ENCODE peak calls at places on chromosomes 2 and 18, in five cellular contexts. R is GM18507, N is A549, L is T-helper 1 cell, M is tibial artery. Y is an unnamed sample.

GRCh38 chr2:146317959-146318358 is 1526.9 kb upstream of the ACVR2A start:
- DNase-seq in L (no peak), R (no peak), M (no peak), N (no peak), Y (no peak)

GRCh38 chr2:46984642-46985476 is 69.3 kb upstream of the MCFD2 start:
- DNase-seq in L (no peak), R (peak; percentile 46), M (peak; percentile 95), N (peak; percentile 90), Y (peak; percentile 59)

GRCh38 chr2:85278361-85278760 is 49.4 kb downstream of the TGOLN2 start:
- DNase-seq in R (no peak), L (no peak), N (no peak), M (no peak), Y (no peak)

GRCh38 chr2:156537147-156537546 is 101.0 kb downstream of the GPD2 start:
- DNase-seq in R (no peak), M (no peak), L (no peak), N (no peak), Y (no peak)

GRCh38 chr2:109139002-109139401 is 10.0 kb downstream of the SH3RF3 start:
- DNase-seq in R (no peak), M (no peak), N (no peak), L (no peak), Y (no peak)

GRCh38 chr2:170354855-170355649 is 177.1 kb downstream of the MYO3B start:
- DNase-seq in N (no peak), M (no peak), R (no peak), L (no peak), Y (no peak)

GRCh38 chr2:190879474-190880373 is 897 bp upstream of the GLS start:
- DNase-seq in N (no peak), M (no peak), L (peak; percentile 32), R (no peak), Y (no peak)

GRCh38 chr18:12862467-12862866 is 21.6 kb downstream of the PTPN2 start:
- DNase-seq in L (no peak), N (no peak), M (no peak), R (no peak), Y (no peak)

GRCh38 chr2:42513252-42513918 is 19.6 kb upstream of the KCNG3 start:
- DNase-seq in L (no peak), R (no peak), N (peak; percentile 67), M (no peak), Y (no peak)

GRCh38 chr2:98601532-98602132 is 6.7 kb downstream of the COA5 start:
- DNase-seq in R (no peak), L (no peak), M (no peak), N (peak; percentile 52), Y (peak; percentile 23)

GRCh38 chr18:9876867-9877654 is 8.7 kb upstream of the TXNDC2 start:
- DNase-seq in M (peak; percentile 72), L (no peak), R (no peak), N (peak; percentile 35), Y (peak; percentile 16)

GRCh38 chr2:151439127-151439526 is 29.4 kb downstream of the RIF1 start:
- DNase-seq in N (no peak), R (no peak), M (no peak), L (no peak), Y (no peak)

GRCh38 chr18:61743775-61744531 is 148.9 kb downstream of the RNF152 start:
- DNase-seq in R (no peak), M (peak; percentile 81), L (no peak), N (no peak), Y (no peak)

GRCh38 chr2:105573910-105574655 is 170.6 kb upstream of the NCK2 start:
- DNase-seq in R (no peak), M (no peak), L (no peak), N (no peak), Y (no peak)

GRCh38 chr2:228655341-228655740 is 473.9 kb upstream of the SPHKAP start:
- DNase-seq in N (no peak), R (no peak), L (no peak), M (no peak), Y (no peak)

GRCh38 chr2:38634684-38635083 is 31.2 kb upstream of the GALM start:
- DNase-seq in M (no peak), N (no peak), L (no peak), R (peak; percentile 50), Y (no peak)

GRCh38 chr2:74393525-74393924 is 13.4 kb upstream of the DCTN1 start:
- DNase-seq in R (no peak), N (no peak), M (no peak), L (no peak), Y (no peak)

GRCh38 chr2:46198164-46198883 is 98.9 kb upstream of the EPAS1 start:
- DNase-seq in M (no peak), L (no peak), N (no peak), R (no peak), Y (no peak)

GRCh38 chr2:150126143-150126725 is 361.2 kb downstream of the RND3 start:
- DNase-seq in M (no peak), R (no peak), L (no peak), N (no peak), Y (no peak)

GRCh38 chr18:57784034-57784815 is 18.9 kb downstream of the ATP8B1 start:
- DNase-seq in R (no peak), N (no peak), M (no peak), L (no peak), Y (no peak)

GRCh38 chr2:67880291-67880761 is 182.5 kb downstream of the C1D start:
- DNase-seq in L (no peak), N (no peak), M (peak; percentile 71), R (no peak), Y (no peak)

GRCh38 chr2:232876071-232876977 is 6.3 kb downstream of the SNORC start:
- DNase-seq in M (peak; percentile 51), R (peak; percentile 38), N (peak; percentile 47), L (no peak), Y (no peak)

GRCh38 chr18:12046751-12047335 is 46.8 kb upstream of the ANKRD62 start:
- DNase-seq in L (no peak), R (no peak), M (no peak), N (no peak), Y (no peak)

GRCh38 chr18:53416985-53417384 is 807.5 kb downstream of the MBD2 start:
- DNase-seq in L (no peak), M (no peak), N (no peak), R (no peak), Y (no peak)

GRCh38 chr2:64978514-64979268 is 10.5 kb upstream of the SLC1A4 start:
- DNase-seq in N (no peak), R (no peak), L (no peak), M (no peak), Y (no peak)

GRCh38 chr18:79133724-79134123 is 64.5 kb downstream of the ATP9B start:
- DNase-seq in L (no peak), N (no peak), R (no peak), M (no peak), Y (no peak)

GRCh38 chr18:24930974-24931373 is 421.0 kb downstream of the ZNF521 start:
- DNase-seq in R (no peak), L (no peak), M (no peak), N (no peak), Y (no peak)

GRCh38 chr18:63470751-63471150 is 6.0 kb upstream of the SERPINB5 start:
- DNase-seq in L (no peak), N (no peak), M (no peak), R (no peak), Y (no peak)

GRCh38 chr2:216890138-216890537 is 30.3 kb upstream of the TNP1 start:
- DNase-seq in M (no peak), R (no peak), N (no peak), L (no peak), Y (no peak)

GRCh38 chr2:80579756-80580155 is 275.2 kb upstream of the LRRTM1 start:
- DNase-seq in M (no peak), L (no peak), R (no peak), N (no peak), Y (no peak)

GRCh38 chr2:105323117-105323516 is 6.4 kb downstream of the TGFBRAP1 start:
- DNase-seq in L (no peak), R (no peak), M (no peak), N (no peak), Y (no peak)

GRCh38 chr18:75638597-75639467 is 211.3 kb upstream of the SMIM21 start:
- DNase-seq in R (no peak), M (no peak), L (no peak), N (no peak), Y (no peak)

Y was measured in SW 1271.